ENCODE peak calls at places on chromosomes 12 and 14, in seven cellular contexts. U is mesenchymal stem cell, L is H9, I is neuronal stem cell, F is trophoblast cell, V is mesendoderm, R is H1. W is an unnamed sample.

GRCh38 chr12:103588680-103589079 is 1.6 kb downstream of the STAB2 start:
- DNase-seq in U (no peak), L (no peak), I (no peak), F (no peak), V (no peak), R (no peak), W (no peak)

GRCh38 chr14:75999511-76000190 is 14.1 kb downstream of the IFT43 start:
- DNase-seq in U (no peak), L (no peak), I (no peak), F (no peak), V (no peak), R (no peak), W (no peak)

GRCh38 chr12:6952860-6953416 is 1.8 kb downstream of the PTPN6 start:
- DNase-seq in U (no peak), L (no peak), I (no peak), F (no peak), V (no peak), R (no peak), W (no peak)

GRCh38 chr12:43305065-43305464 is 246.9 kb downstream of the ADAMTS20 start:
- DNase-seq in U (no peak), L (no peak), I (no peak), F (no peak), V (no peak), R (no peak), W (no peak)

GRCh38 chr12:62744551-62744950 is 190.4 kb downstream of the PPM1H start:
- DNase-seq in U (peak), L (no peak), I (no peak), F (peak), V (no peak), R (no peak), W (peak)

GRCh38 chr12:13177373-13177772 is 19.2 kb upstream of the EMP1 start:
- DNase-seq in U (no peak), L (no peak), I (no peak), F (no peak), V (no peak), R (peak), W (no peak)

GRCh38 chr12:131101703-131102492 is 148.2 kb downstream of the ADGRD1 start:
- DNase-seq in U (no peak), L (peak), I (no peak), F (no peak), V (no peak), R (no peak), W (no peak)

GRCh38 chr12:102216086-102216691 is 18.6 kb upstream of the PMCH start:
- DNase-seq in U (peak), L (no peak), I (no peak), F (peak), V (no peak), R (no peak), W (peak)

GRCh38 chr12:49200882-49201594 is 12.2 kb upstream of the TUBA1A start:
- DNase-seq in U (peak), L (peak), I (no peak), F (peak), V (peak), R (no peak), W (peak)

GRCh38 chr12:71846322-71846940 is 6.9 kb downstream of the TBC1D15 start:
- DNase-seq in U (peak), L (no peak), I (no peak), F (peak), V (peak), R (no peak), W (peak)

GRCh38 chr12:46569826-46570390 is 197.3 kb upstream of the SLC38A2 start:
- DNase-seq in U (no peak), L (no peak), I (no peak), F (no peak), V (no peak), R (no peak), W (no peak)

GRCh38 chr14:74634481-74634880 is 22.4 kb upstream of the LTBP2 start:
- DNase-seq in U (no peak), L (no peak), I (no peak), F (no peak), V (no peak), R (no peak), W (peak)

GRCh38 chr14:101116065-101116464 is 212.5 kb upstream of the RTL1 start:
- DNase-seq in U (no peak), L (no peak), I (no peak), F (no peak), V (peak), R (peak), W (no peak)

GRCh38 chr12:56679834-56680575 is 8.1 kb downstream of the PTGES3 start:
- DNase-seq in U (no peak), L (peak), I (no peak), F (no peak), V (no peak), R (no peak), W (no peak)

GRCh38 chr12:89663577-89664357 is 44.9 kb downstream of the ATP2B1 start:
- DNase-seq in U (peak), L (no peak), I (no peak), F (peak), V (no peak), R (no peak), W (peak)

GRCh38 chr12:121087467-121088207 is 45.0 kb upstream of the P2RX7 start:
- DNase-seq in U (peak), L (no peak), I (no peak), F (no peak), V (no peak), R (peak), W (no peak)

GRCh38 chr12:125794401-125794800 is 729.2 kb downstream of the AACS start:
- DNase-seq in U (no peak), L (no peak), I (no peak), F (no peak), V (no peak), R (no peak), W (no peak)

GRCh38 chr12:108959748-108960655 is 60.9 kb downstream of the SVOP start:
- DNase-seq in U (no peak), L (no peak), I (no peak), F (no peak), V (no peak), R (no peak), W (no peak)
- H3K23ac ChIP-seq in U (no peak), L (no peak), I (no peak), F (no peak), V (no peak), R (no peak), W (no peak)

GRCh38 chr12:127065595-127065994 is 1201.4 kb upstream of the TMEM132C start:
- DNase-seq in U (no peak), L (no peak), I (no peak), F (no peak), V (no peak), R (no peak), W (no peak)

GRCh38 chr12:127060933-127061332 is 1206.0 kb upstream of the TMEM132C start:
- DNase-seq in U (no peak), L (no peak), I (no peak), F (no peak), V (no peak), R (no peak), W (no peak)

GRCh38 chr12:127063339-127064090 is 1203.5 kb upstream of the TMEM132C start:
- DNase-seq in U (no peak), L (no peak), I (no peak), F (peak), V (no peak), R (no peak), W (no peak)

GRCh38 chr12:127060310-127060847 is 1206.6 kb upstream of the TMEM132C start:
- DNase-seq in U (no peak), L (peak), I (no peak), F (peak), V (no peak), R (no peak), W (no peak)

DNA sequence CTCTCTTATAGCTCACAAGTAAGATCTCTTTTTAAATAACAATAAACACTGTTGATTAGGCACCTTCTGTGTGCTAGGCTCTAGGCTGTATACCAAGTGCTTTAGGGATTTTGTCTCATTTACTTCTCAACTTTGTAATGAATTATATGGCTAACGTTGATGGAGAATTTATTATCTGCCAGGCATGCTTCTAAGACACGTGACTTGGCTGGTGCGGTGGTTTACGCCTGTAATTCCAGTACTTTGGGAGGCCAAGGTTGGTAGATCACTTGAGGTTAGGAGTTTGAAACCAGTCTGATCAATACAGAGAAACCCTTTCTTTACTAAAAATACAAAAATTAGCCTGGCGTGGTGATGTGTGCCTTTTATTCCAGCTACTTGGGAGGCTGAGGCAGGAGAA is 1202.8 kb upstream of the TMEM132C start:
- DNase-seq in U (no peak), L (no peak), I (no peak), F (no peak), V (no peak), R (no peak), W (no peak)
- H3K9ac ChIP-seq in U (no peak), L (no peak), I (no peak), F (no peak), V (no peak), R (no peak), W (no peak)

GRCh38 chr12:67792185-67792584 is 143.6 kb downstream of the DYRK2 start:
- DNase-seq in U (no peak), L (peak), I (no peak), F (no peak), V (no peak), R (peak), W (no peak)

GRCh38 chr12:67788118-67788517 is 139.6 kb downstream of the DYRK2 start:
- DNase-seq in U (no peak), L (no peak), I (no peak), F (peak), V (no peak), R (no peak), W (no peak)

GRCh38 chr12:67786086-67786485 is 137.5 kb downstream of the DYRK2 start:
- DNase-seq in U (no peak), L (no peak), I (no peak), F (no peak), V (no peak), R (no peak), W (no peak)

GRCh38 chr12:67790660-67791059 is 142.1 kb downstream of the DYRK2 start:
- DNase-seq in U (no peak), L (no peak), I (no peak), F (no peak), V (no peak), R (no peak), W (peak)

DNA sequence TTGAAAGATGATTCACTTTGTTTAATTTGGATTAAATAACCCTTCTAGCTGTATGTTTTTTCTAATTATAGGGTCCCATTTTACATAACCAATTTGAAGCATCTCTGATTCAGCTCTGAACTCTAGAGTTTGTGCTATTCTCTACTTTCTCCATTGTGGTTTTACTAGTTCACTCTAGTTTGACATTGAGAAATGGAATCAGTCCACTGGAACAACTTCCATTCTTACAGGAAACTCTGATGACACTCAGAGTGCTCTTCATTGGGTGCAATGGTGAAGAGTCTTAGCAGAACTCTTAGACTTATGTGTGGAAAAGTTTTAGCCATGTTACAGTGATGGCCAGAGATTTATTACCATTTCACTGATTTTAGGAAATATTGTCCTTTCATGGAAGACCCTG is 140.7 kb downstream of the DYRK2 start:
- DNase-seq in U (no peak), L (no peak), I (no peak), F (no peak), V (no peak), R (no peak), W (no peak)
- H3K18ac ChIP-seq in U (no peak), L (no peak), I (no peak), F (no peak), V (no peak), R (no peak), W (no peak)

GRCh38 chr14:88476825-88477224 is 78.0 kb downstream of the PTPN21 start:
- DNase-seq in U (no peak), L (no peak), I (no peak), F (no peak), V (no peak), R (no peak), W (no peak)

GRCh38 chr14:88470542-88471440 is 84.0 kb downstream of the PTPN21 start:
- DNase-seq in U (no peak), L (no peak), I (no peak), F (peak), V (no peak), R (no peak), W (peak)

GRCh38 chr14:88476375-88476774 is 78.4 kb downstream of the PTPN21 start:
- DNase-seq in U (no peak), L (no peak), I (no peak), F (peak), V (no peak), R (no peak), W (no peak)

GRCh38 chr14:88477513-88478250 is 77.1 kb downstream of the PTPN21 start:
- DNase-seq in U (peak), L (no peak), I (no peak), F (peak), V (no peak), R (no peak), W (peak)

GRCh38 chr14:88473791-88474190 is 81.0 kb downstream of the PTPN21 start:
- DNase-seq in U (no peak), L (no peak), I (no peak), F (peak), V (peak), R (no peak), W (peak)
- H3K23ac ChIP-seq in U (no peak), L (no peak), I (no peak), F (no peak), V (no peak), R (no peak), W (no peak)

GRCh38 chr12:96081596-96081995 is 46.2 kb upstream of the LTA4H start:
- DNase-seq in U (no peak), L (no peak), I (no peak), F (no peak), V (peak), R (no peak), W (no peak)

GRCh38 chr12:96083020-96083489 is 47.7 kb upstream of the LTA4H start:
- DNase-seq in U (no peak), L (no peak), I (no peak), F (peak), V (peak), R (no peak), W (peak)

GRCh38 chr12:96085475-96085874 is 50.1 kb upstream of the LTA4H start:
- DNase-seq in U (no peak), L (no peak), I (no peak), F (no peak), V (no peak), R (no peak), W (no peak)

DNA sequence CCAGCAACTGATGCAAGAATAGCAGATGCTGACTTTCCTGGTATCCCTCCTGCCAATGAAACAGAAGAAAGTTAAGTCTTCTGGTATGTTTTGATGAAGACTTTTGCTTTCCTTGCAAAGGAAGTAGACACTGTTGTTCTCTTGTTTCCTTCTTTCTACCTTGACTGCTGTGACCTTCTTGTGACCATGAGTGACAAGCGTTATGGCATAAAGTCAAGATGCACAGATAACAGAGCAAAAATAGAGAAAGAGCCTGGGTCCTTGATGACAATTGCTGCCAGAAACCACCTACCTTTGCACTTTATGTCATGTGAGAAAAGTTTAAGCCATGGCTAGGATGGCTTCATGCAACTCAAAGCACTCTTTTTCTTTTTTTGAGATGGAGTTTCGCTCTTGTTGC is 49.2 kb upstream of the LTA4H start:
- DNase-seq in U (no peak), L (no peak), I (no peak), F (no peak), V (no peak), R (no peak), W (no peak)
- H3K9ac ChIP-seq in U (no peak), L (no peak), I (no peak), F (no peak), V (no peak), R (no peak), W (no peak)

DNA sequence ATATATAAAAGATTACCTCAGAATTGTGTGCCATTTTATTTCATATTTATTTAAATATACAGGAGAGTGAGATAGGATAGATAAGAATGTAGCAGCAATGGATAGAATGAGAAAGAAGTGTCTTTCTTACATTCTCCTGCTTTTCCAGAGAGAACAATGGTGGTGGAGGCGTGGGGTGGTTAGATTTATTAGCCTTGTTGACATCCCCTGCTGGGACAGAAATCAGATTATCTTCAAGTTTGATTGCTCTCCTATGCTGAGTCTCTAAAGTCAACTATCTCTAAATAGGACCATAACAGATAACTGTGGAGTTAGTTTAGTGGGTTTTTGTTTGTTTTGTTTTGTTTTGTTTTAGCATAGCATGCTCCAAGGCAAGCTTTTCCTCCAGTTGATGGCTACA is 397.6 kb downstream of the LRFN5 start:
- DNase-seq in U (no peak), L (no peak), I (no peak), F (no peak), V (peak), R (no peak), W (no peak)
- H3K18ac ChIP-seq in U (no peak), L (no peak), I (no peak), F (no peak), V (no peak), R (no peak), W (no peak)

GRCh38 chr12:16579041-16579440 is 26.9 kb downstream of the LMO3 start:
- DNase-seq in U (no peak), L (no peak), I (no peak), F (no peak), V (no peak), R (no peak), W (no peak)

GRCh38 chr12:16568873-16569272 is 37.1 kb downstream of the LMO3 start:
- DNase-seq in U (no peak), L (no peak), I (no peak), F (no peak), V (peak), R (no peak), W (no peak)

DNA sequence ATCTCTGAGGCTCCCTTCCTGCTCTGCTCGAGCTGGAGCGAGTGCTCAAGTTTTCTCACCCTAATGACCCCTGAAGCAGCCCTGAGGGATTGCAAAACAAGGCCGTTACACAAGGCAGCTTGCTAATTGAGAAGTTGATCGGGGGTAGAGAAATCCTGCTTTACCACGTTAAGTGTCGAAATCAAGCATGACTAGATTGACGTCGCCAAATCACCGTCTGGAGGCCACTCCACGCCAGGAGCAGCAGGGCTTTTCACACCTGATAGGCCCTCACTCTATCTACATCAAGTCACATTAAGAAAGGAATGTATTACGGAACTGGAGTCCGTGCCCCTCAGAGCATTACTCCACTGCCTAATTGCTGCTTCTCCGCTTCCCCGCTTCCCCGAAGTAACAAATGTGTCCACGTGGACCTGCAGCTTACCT is 32.3 kb downstream of the LMO3 start:
- DNase-seq in U (peak), L (peak), I (peak), F (peak), V (peak), R (no peak), W (peak)
- H3K23ac ChIP-seq in U (no peak), L (no peak), I (no peak), F (no peak), V (no peak), R (no peak), W (no peak)

GRCh38 chr14:54355698-54356097 is 41.1 kb upstream of the CDKN3 start:
- DNase-seq in U (no peak), L (no peak), I (no peak), F (no peak), V (no peak), R (no peak), W (no peak)

GRCh38 chr14:54354096-54354495 is 42.7 kb upstream of the CDKN3 start:
- DNase-seq in U (no peak), L (no peak), I (no peak), F (no peak), V (no peak), R (peak), W (no peak)

GRCh38 chr14:54353694-54354093 is 43.1 kb upstream of the CDKN3 start:
- DNase-seq in U (no peak), L (no peak), I (no peak), F (no peak), V (no peak), R (peak), W (no peak)

GRCh38 chr14:54354968-54355641 is 41.7 kb upstream of the CDKN3 start:
- DNase-seq in U (no peak), L (no peak), I (no peak), F (no peak), V (no peak), R (no peak), W (no peak)

GRCh38 chr14:54353266-54353665 is 43.5 kb upstream of the CDKN3 start:
- DNase-seq in U (no peak), L (no peak), I (no peak), F (no peak), V (no peak), R (no peak), W (no peak)
- H3K9ac ChIP-seq in U (no peak), L (no peak), I (no peak), F (no peak), V (no peak), R (no peak), W (no peak)

GRCh38 chr12:99009654-99010296 is 364.7 kb downstream of the APAF1 start:
- DNase-seq in U (no peak), L (no peak), I (no peak), F (no peak), V (no peak), R (no peak), W (no peak)
- H3K18ac ChIP-seq in U (no peak), L (no peak), I (no peak), F (no peak), V (no peak), R (no peak), W (no peak)

GRCh38 chr12:12017798-12018197 is 52.9 kb upstream of the BCL2L14 start:
- DNase-seq in U (no peak), L (peak), I (peak), F (no peak), V (peak), R (peak), W (no peak)

GRCh38 chr12:12018454-12018853 is 52.3 kb upstream of the BCL2L14 start:
- DNase-seq in U (no peak), L (no peak), I (no peak), F (no peak), V (no peak), R (no peak), W (peak)

GRCh38 chr12:12020762-12021161 is 50.0 kb upstream of the BCL2L14 start:
- DNase-seq in U (no peak), L (no peak), I (no peak), F (no peak), V (no peak), R (no peak), W (no peak)

GRCh38 chr12:12022306-12022931 is 48.3 kb upstream of the BCL2L14 start:
- DNase-seq in U (no peak), L (no peak), I (no peak), F (no peak), V (no peak), R (peak), W (no peak)

GRCh38 chr12:12019881-12020280 is 50.9 kb upstream of the BCL2L14 start:
- DNase-seq in U (peak), L (no peak), I (no peak), F (peak), V (no peak), R (peak), W (no peak)
- H3K23ac ChIP-seq in U (no peak), L (no peak), I (no peak), F (no peak), V (no peak), R (no peak), W (no peak)